ENCODE peak calls at places on chromosome 9, in five cellular contexts. W is adrenal gland, D is psoas muscle, E is lower lobe of right lung, Q is testis. M is an unnamed sample.
A peak's percentile ranks its signal among the peaks of the same experiment; 100 is the strongest.

GRCh38 chr9:107735821-107736220 is 246.3 kb upstream of the KLF4 start:
- DNase-seq in Q (no peak), D (no peak), E (no peak), W (no peak), M (no peak)

GRCh38 chr9:70049672-70050271 is 6.1 kb downstream of the MAMDC2 start:
- DNase-seq in E (peak; percentile 50), Q (peak; percentile 96), D (peak; percentile 82), W (peak; percentile 38), M (no peak)

GRCh38 chr9:93143830-93144530 is 9.9 kb upstream of the NINJ1 start:
- DNase-seq in W (no peak), Q (no peak), E (no peak), D (peak; percentile 40), M (peak; percentile 69)

GRCh38 chr9:27212621-27213020 is 84.3 kb downstream of the EQTN start:
- DNase-seq in D (no peak), Q (no peak), E (no peak), W (no peak), M (peak; percentile 53)

GRCh38 chr9:19104528-19105282 is 2.0 kb upstream of the HAUS6 start:
- DNase-seq in W (no peak), D (no peak), Q (peak; percentile 39), E (no peak), M (no peak)

GRCh38 chr9:86978986-86979385 is 31.7 kb upstream of the GAS1 start:
- DNase-seq in Q (no peak), E (no peak), W (no peak), D (no peak), M (no peak)

GRCh38 chr9:74887041-74887980 is at the start of gene TRPM6:
- DNase-seq in Q (peak; percentile 71), E (peak; percentile 87), D (peak; percentile 84), W (peak; percentile 76), M (peak; percentile 86)

GRCh38 chr9:136947955-136948510 is 3.0 kb downstream of the C8G start:
- DNase-seq in Q (peak; percentile 71), D (peak; percentile 59), W (no peak), E (no peak), M (peak; percentile 55)

GRCh38 chr9:21696411-21696865 is 106.0 kb upstream of the MTAP start:
- DNase-seq in E (peak; percentile 45), W (no peak), Q (peak; percentile 16), D (no peak), M (peak; percentile 74)

GRCh38 chr9:130417602-130418001 is 27.2 kb upstream of the ASS1 start:
- DNase-seq in Q (no peak), W (no peak), E (no peak), D (no peak), M (no peak)

GRCh38 chr9:88418715-88419540 is 30.7 kb downstream of the SPIN1 start:
- DNase-seq in D (no peak), Q (no peak), E (no peak), W (peak; percentile 23), M (no peak)

GRCh38 chr9:22238809-22239684 is 207.6 kb upstream of the DMRTA1 start:
- DNase-seq in W (no peak), D (no peak), E (no peak), Q (no peak), M (no peak)

GRCh38 chr9:115517335-115518075 is 399.5 kb upstream of the TNC start:
- DNase-seq in W (no peak), E (no peak), D (no peak), Q (no peak), M (no peak)

GRCh38 chr9:96150324-96151023 is 151.5 kb downstream of the HSD17B3 start:
- DNase-seq in W (no peak), D (no peak), Q (no peak), E (no peak), M (no peak)

GRCh38 chr9:33946779-33947535 is 101.7 kb downstream of the UBAP2 start:
- DNase-seq in Q (no peak), E (no peak), D (no peak), W (no peak), M (no peak)

GRCh38 chr9:121738391-121738790 is 87.0 kb downstream of the DAB2IP start:
- DNase-seq in Q (no peak), W (no peak), D (no peak), E (no peak), M (no peak)
- H3K4me1 ChIP-seq in Q (peaks cover 68% of the 10 kb centered on the region), W (peaks cover 86% of the 10 kb centered on the region), D (peaks cover 95% of the 10 kb centered on the region), E (peaks cover 93% of the 10 kb centered on the region), M (peaks cover 79% of the 10 kb centered on the region)

GRCh38 chr9:1098551-1098950 is 48.4 kb downstream of the DMRT2 start:
- DNase-seq in D (no peak), Q (no peak), W (no peak), E (no peak), M (no peak)
- H3K9me3 ChIP-seq in D (no peaks in the 10 kb centered on the region), Q (no peaks in the 10 kb centered on the region), W (no peaks in the 10 kb centered on the region), E (no peaks in the 10 kb centered on the region), M (no peaks in the 10 kb centered on the region)

GRCh38 chr9:110068212-110068611 is 139.7 kb downstream of the C9orf152 start:
- DNase-seq in Q (no peak), D (no peak), E (no peak), W (no peak), M (no peak)
- TF ChIP-seq CTCF in Q (no peak), D (no peak), E (no peak), W (no peak), M (no peak)

GRCh38 chr9:79257671-79258410 is 313.9 kb upstream of the TLE4 start:
- DNase-seq in D (no peak), W (no peak), Q (no peak), E (no peak), M (peak; percentile 72)
- H3K4me1 ChIP-seq in D (no peaks in the 10 kb centered on the region), W (no peaks in the 10 kb centered on the region), Q (no peaks in the 10 kb centered on the region), E (peaks cover 11% of the 10 kb centered on the region), M (no peaks in the 10 kb centered on the region)

GRCh38 chr9:112997236-112997941 is 14.6 kb downstream of the ZNF883 start:
- DNase-seq in D (no peak), W (no peak), E (no peak), Q (no peak), M (no peak)
- H3K9me3 ChIP-seq in D (peaks cover 64% of the 10 kb centered on the region), W (peaks cover 22% of the 10 kb centered on the region), E (peaks cover 90% of the 10 kb centered on the region), Q (no peaks in the 10 kb centered on the region), M (peaks cover 96% of the 10 kb centered on the region)

DNA sequence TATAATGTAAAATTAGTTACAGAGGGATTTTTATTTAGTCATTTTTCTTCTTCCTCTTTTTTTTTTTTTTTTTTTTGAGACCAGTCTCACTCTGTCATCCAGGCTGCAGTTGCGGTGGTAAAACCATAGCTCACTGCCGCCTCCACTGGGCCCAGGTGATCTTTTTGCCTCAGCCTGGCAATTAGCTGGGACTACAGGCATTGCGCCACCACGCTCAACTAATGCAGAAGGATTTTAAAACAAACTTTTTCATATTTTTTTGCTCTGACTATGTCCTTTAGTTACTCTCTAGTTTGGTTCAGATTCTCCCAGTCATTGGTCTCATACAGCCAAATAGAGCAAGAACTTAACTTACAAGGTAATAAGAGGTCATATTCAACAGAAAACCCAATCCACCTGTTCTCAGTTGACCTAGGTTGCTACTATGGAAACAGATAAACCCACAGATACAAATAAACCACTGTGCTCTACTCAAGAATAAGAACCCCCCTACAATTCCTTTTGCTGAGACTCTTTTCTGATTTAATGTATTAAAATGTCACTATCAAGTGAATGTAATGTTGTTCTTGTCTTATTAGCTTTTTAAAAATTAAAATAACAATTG is 50.1 kb upstream of the TTC39B start:
- DNase-seq in W (no peak), E (peak; percentile 61), D (peak; percentile 16), Q (no peak), M (no peak)
- TF ChIP-seq CTCF in W (no peak), E (no peak), D (no peak), Q (no peak), M (no peak)

GRCh38 chr9:129145841-129146292 is 32.2 kb downstream of the IER5L start:
- DNase-seq in E (no peak), Q (no peak), D (peak; percentile 53), W (peak; percentile 35), M (peak; percentile 71)
- H3K4me1 ChIP-seq in E (peaks cover 67% of the 10 kb centered on the region), Q (peaks cover 57% of the 10 kb centered on the region), D (peaks cover 65% of the 10 kb centered on the region), W (peaks cover 64% of the 10 kb centered on the region), M (peaks cover 51% of the 10 kb centered on the region)

M was measured in left lung.